ENCODE peak calls at places on chromosomes 1 and 21, in four cellular contexts. M is NCI-H1694 treated with DMSO at 0.1 percent for 48 hours; J is activated CD4-positive, alpha-beta T cell treated with anti-CD3 and anti-CD28 coated beads, Interleukin-2, amount 10 ng/mL, durations not matched to agents 7 days and 5 days; G is T-cell. S is an unnamed sample.

GRCh38 chr1:27031235-27032118 is 18.8 kb upstream of the TENT5B start:
- DNase-seq in J (no peak), G (no peak), M (no peak), S (peak; percentile 41)

GRCh38 chr1:68047659-68048026 is 2.8 kb downstream of the DIRAS3 start:
- DNase-seq in J (no peak), M (no peak), G (no peak), S (no peak)

GRCh38 chr1:25774921-25775774 is 24.8 kb upstream of the SELENON start:
- DNase-seq in J (peak; percentile 91), M (peak; percentile 65), G (peak; percentile 86), S (no peak)

GRCh38 chr1:74522143-74522542 is 9.7 kb upstream of the LRRC53 start:
- DNase-seq in M (no peak), G (no peak), J (no peak), S (no peak)

GRCh38 chr21:41706678-41707077 is 60.2 kb downstream of the RIPK4 start:
- DNase-seq in M (no peak), G (no peak), J (no peak), S (no peak)

GRCh38 chr1:79568411-79568810 is 561.9 kb upstream of the ADGRL4 start:
- DNase-seq in M (no peak), J (no peak), G (no peak), S (no peak)

GRCh38 chr21:25578070-25578961 is 29.0 kb downstream of the MRPL39 start:
- DNase-seq in G (no peak), J (no peak), M (no peak), S (no peak)

GRCh38 chr1:36576118-36576517 is 93.4 kb upstream of the CSF3R start:
- DNase-seq in G (peak; percentile 50), M (peak; percentile 50), J (peak; percentile 58), S (peak; percentile 43)

GRCh38 chr1:1299686-1300351 is 7.9 kb downstream of the ACAP3 start:
- DNase-seq in J (peak; percentile 33), M (no peak), G (no peak), S (no peak)

GRCh38 chr1:37854406-37854805 is 5.0 kb downstream of the MTF1 start:
- DNase-seq in G (no peak), J (no peak), M (no peak), S (no peak)

GRCh38 chr1:2271841-2272655 is 43.9 kb downstream of the SKI start:
- DNase-seq in G (no peak), M (no peak), J (no peak), S (no peak)

GRCh38 chr1:33473900-33474299 is 1.5 kb downstream of the ZSCAN20 start:
- DNase-seq in G (no peak), J (no peak), M (no peak), S (no peak)

S was measured in frontal cortex.